ENCODE peak calls at places on chromosomes 11 and 22, in four cellular contexts. O is HepG2, U is HCT116, W is K562. R is an unnamed sample. For H3K4me1, the result is how much of the 10 kb centered on the place peaks cover.

GRCh38 chr22:35349704-35350538 is 31.0 kb upstream of the HMOX1 start:
- DNase-seq in U (no peak), O (no peak), W (no peak), R (no peak)

GRCh38 chr22:41348964-41349484 is 32.7 kb upstream of the TEF start:
- DNase-seq in W (no peak), U (no peak), O (no peak), R (no peak)

GRCh38 chr11:69962152-69962551 is 116.0 kb upstream of the ANO1 start:
- DNase-seq in W (peak), O (no peak), U (peak), R (no peak)

GRCh38 chr22:23193420-23193819 is 13.1 kb downstream of the BCR start:
- DNase-seq in W (no peak), O (no peak), U (no peak), R (no peak)

GRCh38 chr11:492416-493226 is 14.4 kb downstream of the RNH1 start:
- DNase-seq in U (no peak), O (no peak), W (no peak), R (no peak)

GRCh38 chr11:42841563-42841962 is 470.2 kb upstream of the API5 start:
- DNase-seq in U (no peak), O (no peak), W (no peak), R (no peak)

GRCh38 chr22:29795663-29796062 is 28.5 kb downstream of the UQCR10 start:
- DNase-seq in O (no peak), W (no peak), U (no peak), R (no peak)

GRCh38 chr11:68325183-68325893 is 12.9 kb downstream of the LRP5 start:
- DNase-seq in U (no peak), W (no peak), O (no peak), R (no peak)

GRCh38 chr11:111982019-111982464 is 43.2 kb upstream of the DLAT start:
- DNase-seq in W (peak), O (peak), U (peak), R (no peak)

GRCh38 chr11:5096011-5096410 is 26.6 kb downstream of the OR52E1 start:
- DNase-seq in O (no peak), W (no peak), U (no peak), R (no peak)

GRCh38 chr11:118198370-118198769 is 21.9 kb upstream of the SCN2B start:
- DNase-seq in W (peak), U (peak), O (peak), R (peak)

GRCh38 chr22:32836286-32836859 is 34.9 kb downstream of the TIMP3 start:
- DNase-seq in O (peak), W (peak), U (no peak), R (no peak)

GRCh38 chr11:614091-614582 is 1.6 kb downstream of the IRF7 start:
- DNase-seq in W (no peak), U (no peak), O (no peak), R (no peak)

GRCh38 chr11:10376061-10376460 is 71.2 kb downstream of the ADM start:
- DNase-seq in U (no peak), O (no peak), W (no peak), R (no peak)

GRCh38 chr11:112355726-112356125 is 95.1 kb upstream of the PLET1 start:
- DNase-seq in W (peak), U (peak), O (no peak), R (no peak)

GRCh38 chr11:106999203-106999602 is 19.1 kb downstream of the GUCY1A2 start:
- DNase-seq in U (no peak), O (no peak), W (no peak), R (no peak)

GRCh38 chr11:65478411-65479183 is 20.2 kb upstream of the MALAT1 start:
- DNase-seq in U (no peak), W (peak), O (no peak), R (no peak)

GRCh38 chr11:94866231-94866827 is 98.2 kb downstream of the AMOTL1 start:
- DNase-seq in O (no peak), U (no peak), W (no peak), R (no peak)

GRCh38 chr22:24066260-24066659 is 55.2 kb downstream of the CABIN1 start:
- DNase-seq in U (no peak), W (no peak), O (no peak), R (no peak)

GRCh38 chr11:1053121-1053901 is 16.8 kb upstream of the MUC6 start:
- DNase-seq in W (peak), U (no peak), O (no peak), R (no peak)

GRCh38 chr11:19628018-19628417 is 84.6 kb upstream of the NAV2 start:
- DNase-seq in W (no peak), U (no peak), O (no peak), R (no peak)

GRCh38 chr11:60970369-60970774 is 1.1 kb upstream of the CD6 start:
- DNase-seq in W (peak), O (peak), U (peak), R (peak)

GRCh38 chr11:86099727-86100320 is 30.9 kb upstream of the PICALM start:
- DNase-seq in O (peak), W (no peak), U (no peak), R (peak)

GRCh38 chr11:8709002-8709672 is 26.5 kb downstream of the RPL27A start:
- DNase-seq in U (no peak), W (no peak), O (no peak), R (no peak)

GRCh38 chr22:30878516-30879365 is 89.8 kb downstream of the MORC2 start:
- DNase-seq in W (peak), O (peak), U (no peak), R (no peak)

GRCh38 chr22:49543876-49544275 is 283.8 kb downstream of the BRD1 start:
- DNase-seq in W (no peak), U (no peak), O (no peak), R (no peak)

GRCh38 chr22:40714514-40714966 is 35.3 kb downstream of the MCHR1 start:
- DNase-seq in O (peak), W (no peak), U (no peak), R (no peak)

GRCh38 chr22:48371391-48371790 is 1456.3 kb downstream of the BRD1 start:
- DNase-seq in O (no peak), U (no peak), W (no peak), R (no peak)

GRCh38 chr11:109303342-109303741 is 118.6 kb upstream of the C11orf87 start:
- DNase-seq in O (no peak), W (no peak), U (no peak), R (no peak)

DNA sequence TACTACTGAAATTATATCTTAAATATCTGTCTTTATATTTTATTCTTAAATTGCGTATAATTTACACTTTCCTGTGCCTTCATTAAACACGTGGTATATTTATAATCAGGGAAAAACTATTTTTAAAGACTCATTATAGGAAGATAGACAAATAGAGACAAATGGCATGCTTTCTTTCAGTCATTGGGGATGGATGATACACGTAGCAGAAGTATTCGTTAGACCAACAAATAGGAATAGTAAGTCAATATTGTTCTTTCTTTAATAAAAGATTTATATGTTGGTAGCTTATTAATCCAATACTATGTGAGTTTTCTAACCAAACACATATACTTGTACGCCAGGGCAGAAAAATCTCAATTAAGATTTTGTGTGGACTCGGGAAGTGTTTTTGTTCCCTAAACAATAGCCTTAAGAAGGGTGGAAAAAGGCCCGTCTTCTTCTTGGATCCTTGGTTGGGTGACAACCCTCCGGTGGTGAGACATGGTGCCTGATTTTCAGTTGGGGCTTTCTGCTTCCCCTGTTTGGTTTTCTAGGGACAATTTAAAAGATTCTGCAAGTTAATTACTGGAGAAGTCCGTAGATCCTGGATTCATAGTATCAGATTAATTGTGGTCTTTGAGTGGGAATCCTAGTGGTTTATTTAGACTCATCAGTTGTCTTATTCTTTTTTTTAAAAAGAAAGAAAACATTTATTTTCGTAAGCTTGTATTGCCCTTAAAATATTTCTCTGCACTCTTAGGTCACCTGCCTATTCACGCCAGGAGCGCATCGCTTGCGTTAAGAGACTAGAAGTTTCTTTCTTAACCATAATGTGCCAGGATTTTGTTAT is 83.5 kb upstream of the WNT7B start:
- DNase-seq in W (no peak), O (no peak), U (no peak), R (no peak)
- TF ChIP-seq TCF7L2 in W (no peak), O (no peak), U (no peak), R (no peak)

DNA sequence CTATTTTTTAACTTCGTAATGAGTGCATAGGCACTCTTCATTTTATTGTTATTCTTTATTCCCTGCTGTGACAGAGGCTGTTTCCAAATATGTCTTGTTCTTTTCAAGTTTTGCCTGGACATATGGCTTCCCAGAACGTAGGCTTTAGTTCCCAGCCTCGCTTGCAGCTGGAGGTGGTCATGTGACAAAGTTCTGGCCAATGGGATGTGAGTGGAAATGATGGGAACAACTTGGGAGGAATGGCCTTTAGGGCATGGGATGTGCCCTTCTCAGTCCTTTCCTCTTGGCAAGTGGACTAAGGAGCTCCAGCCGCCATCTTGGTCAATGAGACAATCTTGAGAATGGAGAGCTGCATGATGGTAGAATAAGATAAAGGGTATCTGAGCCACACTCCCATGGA is 70.8 kb upstream of the EIF3D start:
- DNase-seq in O (no peak), U (no peak), W (no peak), R (no peak)
- TF ChIP-seq POLR2AphosphoS5 in O (no peak), U (no peak), W (no peak), R (no peak)

GRCh38 chr11:46697303-46697702 is 3.1 kb downstream of the ARHGAP1 start:
- DNase-seq in U (no peak), O (no peak), W (no peak), R (no peak)
- H3K4me1 ChIP-seq in U (under half), O (half or more), W (under half), R (under half)

GRCh38 chr11:133918606-133919260 is 38.0 kb downstream of the IGSF9B start:
- DNase-seq in W (no peak), O (no peak), U (no peak), R (no peak)
- TF ChIP-seq TCF7L2 in W (no peak), O (no peak), U (no peak), R (no peak)

GRCh38 chr11:28636566-28636965 is 528.4 kb downstream of the METTL15 start:
- DNase-seq in W (no peak), U (no peak), O (no peak), R (no peak)

GRCh38 chr11:28629235-28629634 is 521.0 kb downstream of the METTL15 start:
- DNase-seq in O (no peak), W (no peak), U (no peak), R (no peak)

GRCh38 chr11:28628412-28628811 is 520.2 kb downstream of the METTL15 start:
- DNase-seq in W (no peak), U (no peak), O (no peak), R (no peak)

GRCh38 chr11:28636033-28636432 is 527.8 kb downstream of the METTL15 start:
- DNase-seq in U (no peak), W (no peak), O (no peak), R (no peak)

GRCh38 chr11:28632338-28632737 is 524.1 kb downstream of the METTL15 start:
- DNase-seq in U (no peak), W (no peak), O (no peak), R (no peak)
- TF ChIP-seq POLR2AphosphoS5 in U (no peak), W (no peak), O (no peak), R (no peak)

GRCh38 chr22:46081036-46081830 is 69.1 kb upstream of the PPARA start:
- DNase-seq in O (no peak), U (no peak), W (no peak), R (no peak)
- H3K4me1 ChIP-seq in O (under half), U (half or more), W (half or more), R (under half)

GRCh38 chr11:96056581-96056980 is 132.7 kb upstream of the MTMR2 start:
- DNase-seq in W (no peak), U (no peak), O (no peak), R (no peak)

GRCh38 chr11:96051820-96052219 is 127.9 kb upstream of the MTMR2 start:
- DNase-seq in O (no peak), W (no peak), U (no peak), R (no peak)

GRCh38 chr11:96052921-96053631 is 129.2 kb upstream of the MTMR2 start:
- DNase-seq in O (no peak), W (no peak), U (no peak), R (no peak)

GRCh38 chr11:96055706-96056387 is 131.9 kb upstream of the MTMR2 start:
- DNase-seq in U (no peak), O (peak), W (no peak), R (no peak)

GRCh38 chr11:96054870-96055705 is 131.2 kb upstream of the MTMR2 start:
- DNase-seq in U (peak), O (peak), W (peak), R (peak)
- TF ChIP-seq TCF7L2 in U (no peak), O (no peak), W (no peak), R (no peak)

DNA sequence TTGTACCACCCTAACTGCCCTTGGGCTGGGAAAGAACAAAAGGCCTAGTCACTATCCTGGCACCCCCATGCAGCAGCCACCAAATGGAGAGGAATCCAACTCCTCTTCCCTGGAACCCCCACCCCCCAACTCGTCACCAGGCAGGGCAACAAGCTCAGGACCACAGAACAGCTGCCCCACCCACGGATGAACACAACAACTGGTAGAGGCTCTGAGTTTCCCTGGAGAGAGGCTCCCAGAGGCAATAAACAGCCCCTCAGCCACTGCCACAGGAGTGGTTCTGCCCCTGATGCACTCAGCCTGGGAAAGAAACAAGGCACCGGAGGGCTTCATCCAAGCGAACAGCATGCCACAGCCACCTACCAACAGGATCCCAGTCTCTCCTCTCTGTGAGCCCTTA is 778.4 kb upstream of the FAT3 start:
- DNase-seq in W (no peak), U (no peak), O (no peak), R (no peak)
- TF ChIP-seq POLR2AphosphoS5 in W (no peak), U (no peak), O (no peak), R (no peak)

DNA sequence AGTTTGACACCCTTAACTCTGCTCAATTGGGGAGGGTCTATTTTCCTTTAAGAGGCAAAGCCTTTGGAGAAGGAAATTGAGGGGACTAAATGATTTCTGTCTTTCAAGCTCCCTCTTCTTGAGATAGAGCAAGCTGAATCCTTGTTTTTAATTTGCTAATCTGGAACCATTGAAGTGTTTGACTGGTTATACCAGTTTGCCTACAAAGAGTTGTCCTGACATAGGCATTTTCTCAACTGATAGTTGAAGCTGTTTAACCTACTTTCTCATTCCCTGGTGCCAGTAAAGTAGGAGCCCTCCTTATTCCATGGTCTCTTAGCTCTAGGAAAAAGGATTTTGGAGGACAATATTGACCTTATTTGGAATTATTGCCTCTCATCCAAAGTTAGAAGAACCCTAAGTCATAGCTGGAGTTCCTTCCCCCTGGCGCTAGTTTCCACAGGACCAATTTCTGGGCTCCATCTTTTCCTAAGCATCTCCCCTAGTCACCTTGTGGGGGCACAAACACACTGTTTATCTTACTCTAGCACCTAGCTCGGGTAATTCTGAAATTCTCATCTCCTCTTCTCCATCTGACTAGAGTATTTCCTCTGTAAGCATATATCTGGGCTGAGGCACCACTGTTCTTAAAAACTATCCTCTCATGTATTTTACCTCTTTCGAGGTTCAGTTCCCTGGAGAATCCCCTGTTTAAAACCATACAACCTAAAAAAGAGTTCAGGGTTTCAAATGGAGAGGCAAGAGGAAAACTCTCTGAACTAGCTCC is 7.4 kb downstream of the ZDHHC5 start:
- DNase-seq in W (no peak), O (no peak), U (no peak), R (no peak)
- H3K4me1 ChIP-seq in W (under half), O (under half), U (under half), R (under half)